ENCODE peak calls at places on chromosomes 13 and 19, in six cellular contexts. P is LHCN-M2; K is stimulated activated CD4-positive, alpha-beta T cell treated with anti-CD3 and anti-CD28 coated beads, Interleukin-1b, Interleukin-23, amount 100 ng/mL, for 1 hour; A is fibroblast of mammary gland; O is hippocampal formation; Y is Ammon's horn. N is an unnamed sample.
A peak's percentile ranks its signal among the peaks of the same experiment; 100 is the strongest.

GRCh38 chr19:6639439-6639838 is 30.5 kb downstream of the TNFSF14 start:
- DNase-seq in A (peak; percentile 44), Y (no peak), K (no peak), P (peak; percentile 12), O (no peak), N (no peak)

GRCh38 chr19:532578-533484 is 1.3 kb downstream of the CDC34 start:
- DNase-seq in A (peak; percentile 74), Y (peak; percentile 78), K (no peak), O (peak; percentile 71), P (peak; percentile 85), N (peak; percentile 80)

GRCh38 chr13:101681834-101682233 is 229.4 kb downstream of the ITGBL1 start:
- DNase-seq in Y (no peak), O (no peak), P (no peak), K (no peak), A (peak; percentile 50), N (no peak)

GRCh38 chr19:49458567-49458903 is 5.5 kb downstream of the ALDH16A1 start:
- DNase-seq in O (no peak), P (no peak), Y (no peak), A (no peak), K (no peak), N (no peak)

GRCh38 chr13:40876020-40876738 is 86.8 kb downstream of the SLC25A15 start:
- DNase-seq in A (no peak), P (no peak), K (no peak), O (no peak), Y (no peak), N (no peak)

GRCh38 chr19:38993271-38993670 is 17.7 kb upstream of the FBXO17 start:
- DNase-seq in A (peak; percentile 71), P (peak; percentile 71), K (no peak), Y (no peak), O (no peak), N (no peak)

GRCh38 chr13:35979378-35979911 is 151.7 kb downstream of the DCLK1 start:
- DNase-seq in K (no peak), O (peak; percentile 54), P (peak; percentile 96), A (peak; percentile 99), Y (peak; percentile 65), N (peak; percentile 76)

GRCh38 chr13:106987435-106987800 is 419.5 kb upstream of the ARGLU1 start:
- DNase-seq in K (no peak), P (no peak), O (no peak), A (no peak), Y (no peak), N (no peak)

GRCh38 chr19:47991191-47991808 is 670 bp downstream of the BSPH1 start:
- DNase-seq in A (no peak), Y (no peak), K (no peak), O (no peak), P (no peak), N (no peak)

GRCh38 chr13:33176526-33176925 is 109.0 kb downstream of the STARD13 start:
- DNase-seq in Y (no peak), A (peak; percentile 57), P (no peak), K (no peak), O (no peak), N (no peak)